ENCODE peak calls at places on chromosomes 16 and 17, in ten cellular contexts. A is fibroblast of the aortic adventitia; V is coronary artery; Q is stimulated activated CD4-positive, alpha-beta T cell treated with anti-CD3 and anti-CD28 coated beads, Interleukin-4, amount 100 ng/mL, for 48 hours; H is fibroblast of lung; J is neural progenitor cell; P is BJ; T is NCI-H510A; Y is prostate gland; G is ovary. D is an unnamed sample.

GRCh38 chr16:17503331-17503730 is 32.6 kb upstream of the XYLT1 start:
- DNase-seq in A (no peak), V (no peak), Q (no peak), H (no peak), J (no peak), P (no peak), T (no peak), Y (no peak), G (no peak), D (no peak)

GRCh38 chr17:66507103-66507923 is 204.9 kb downstream of the PRKCA start:
- DNase-seq in A (peak; percentile 91), V (no peak), Q (no peak), H (peak; percentile 89), J (no peak), P (no peak), T (no peak), Y (peak; percentile 41), G (peak; percentile 41), D (peak; percentile 75)

GRCh38 chr17:63290784-63291183 is 155.3 kb downstream of the CYB561 start:
- DNase-seq in A (no peak), V (no peak), Q (no peak), H (no peak), J (no peak), P (no peak), T (peak; percentile 20), Y (no peak), G (no peak), D (no peak)

GRCh38 chr16:55273959-55274358 is 50.0 kb upstream of the IRX6 start:
- DNase-seq in A (no peak), V (no peak), Q (no peak), H (no peak), J (no peak), P (no peak), T (no peak), Y (no peak), G (no peak), D (no peak)

GRCh38 chr16:57504001-57504400 is 17.7 kb upstream of the DOK4 start:
- DNase-seq in A (no peak), V (no peak), Q (no peak), H (no peak), J (no peak), P (no peak), T (no peak), Y (no peak), G (no peak), D (no peak)

GRCh38 chr16:64754279-64754678 is 367.6 kb downstream of the CDH11 start:
- DNase-seq in A (no peak), V (no peak), Q (no peak), H (peak; percentile 59), J (no peak), P (no peak), T (no peak), Y (no peak), G (no peak), D (peak; percentile 28)

GRCh38 chr17:45794840-45795239 is 10.7 kb downstream of the CRHR1 start:
- DNase-seq in A (no peak), V (no peak), Q (no peak), H (no peak), J (peak; percentile 56), P (no peak), T (no peak), Y (no peak), G (no peak), D (no peak)

GRCh38 chr16:12340151-12340733 is 363.7 kb downstream of the SNX29 start:
- DNase-seq in A (peak; percentile 72), V (no peak), Q (no peak), H (peak; percentile 78), J (peak; percentile 64), P (peak; percentile 39), T (peak; percentile 43), Y (peak; percentile 36), G (no peak), D (peak; percentile 73)

GRCh38 chr16:554640-555413 is 5.4 kb upstream of the PRR35 start:
- DNase-seq in A (peak; percentile 65), V (no peak), Q (no peak), H (peak; percentile 74), J (no peak), P (peak; percentile 23), T (no peak), Y (peak; percentile 20), G (no peak), D (peak; percentile 52)

GRCh38 chr16:12184419-12184831 is 207.9 kb downstream of the SNX29 start:
- DNase-seq in A (no peak), V (no peak), Q (no peak), H (no peak), J (peak; percentile 25), P (no peak), T (no peak), Y (no peak), G (no peak), D (no peak)

GRCh38 chr17:1197781-1198490 is 18.2 kb upstream of the ABR start:
- DNase-seq in A (no peak), V (no peak), Q (no peak), H (peak; percentile 21), J (no peak), P (no peak), T (no peak), Y (no peak), G (peak; percentile 91), D (no peak)

GRCh38 chr16:785563-786535 is 2.3 kb downstream of the RPUSD1 start:
- DNase-seq in A (peak; percentile 44), V (no peak), Q (peak; percentile 68), H (peak; percentile 36), J (peak; percentile 89), P (no peak), T (no peak), Y (peak; percentile 43), G (peak; percentile 69), D (peak; percentile 37)

GRCh38 chr17:38687291-38687690 is 12.5 kb upstream of the EPOP start:
- DNase-seq in A (peak; percentile 47), V (no peak), Q (no peak), H (peak; percentile 47), J (no peak), P (no peak), T (no peak), Y (no peak), G (no peak), D (peak; percentile 72)